ENCODE peak calls at places on chromosomes 13 and 19, in five cellular contexts. S is H9, P is H1, G is neuronal stem cell, L is trophoblast cell. T is an unnamed sample.
A peak's percentile ranks its signal among the peaks of the same experiment; 100 is the strongest.

GRCh38 chr13:40306817-40307216 is 359.6 kb downstream of the FOXO1 start:
- DNase-seq in S (no peak), P (no peak), G (no peak), L (no peak), T (no peak)

GRCh38 chr13:79246575-79246949 is 159.5 kb downstream of the RBM26 start:
- DNase-seq in S (no peak), P (no peak), G (no peak), L (no peak), T (no peak)

GRCh38 chr19:3950871-3951861 is 18.3 kb downstream of the NMRK2 start:
- DNase-seq in S (no peak), P (no peak), G (no peak), L (peak; percentile 22), T (no peak)

GRCh38 chr13:111253334-111253872 is 67.0 kb upstream of the TEX29 start:
- DNase-seq in S (no peak), P (no peak), G (no peak), L (no peak), T (no peak)

GRCh38 chr13:112753868-112754267 is 64.0 kb downstream of the ATP11A start:
- DNase-seq in S (no peak), P (no peak), G (no peak), L (no peak), T (no peak)

GRCh38 chr13:98658131-98658530 is 81.2 kb upstream of the STK24 start:
- DNase-seq in S (no peak), P (no peak), G (no peak), L (peak; percentile 37), T (no peak)

GRCh38 chr19:12574036-12574435 is 22.8 kb upstream of the ZNF564 start:
- DNase-seq in S (no peak), P (no peak), G (no peak), L (no peak), T (no peak)

GRCh38 chr13:46962286-46962941 is 65.6 kb upstream of the HTR2A start:
- DNase-seq in S (no peak), P (no peak), G (no peak), L (no peak), T (peak; percentile 41)

GRCh38 chr13:33233547-33233946 is 52.0 kb downstream of the STARD13 start:
- DNase-seq in S (no peak), P (no peak), G (no peak), L (no peak), T (no peak)

GRCh38 chr13:64314286-64314685 is 2898.6 kb upstream of the PCDH20 start:
- DNase-seq in S (no peak), P (no peak), G (no peak), L (no peak), T (peak; percentile 1)

GRCh38 chr13:97478247-97478646 is 44.3 kb downstream of the RAP2A start:
- DNase-seq in S (no peak), P (no peak), G (no peak), L (no peak), T (no peak)

GRCh38 chr19:45568732-45569131 is 15.9 kb downstream of the OPA3 start:
- DNase-seq in S (no peak), P (no peak), G (no peak), L (no peak), T (peak; percentile 61)

GRCh38 chr19:49224856-49225255 is 67.3 kb downstream of the TRPM4 start:
- DNase-seq in S (peak; percentile 87), P (peak; percentile 56), G (peak; percentile 48), L (peak; percentile 19), T (peak; percentile 61)

GRCh38 chr13:98182589-98182988 is 5.5 kb upstream of the RNF113B start:
- DNase-seq in S (no peak), P (no peak), G (no peak), L (no peak), T (no peak)

GRCh38 chr13:51970251-51970793 is 40.9 kb downstream of the ATP7B start:
- DNase-seq in S (no peak), P (no peak), G (no peak), L (no peak), T (no peak)

DNA sequence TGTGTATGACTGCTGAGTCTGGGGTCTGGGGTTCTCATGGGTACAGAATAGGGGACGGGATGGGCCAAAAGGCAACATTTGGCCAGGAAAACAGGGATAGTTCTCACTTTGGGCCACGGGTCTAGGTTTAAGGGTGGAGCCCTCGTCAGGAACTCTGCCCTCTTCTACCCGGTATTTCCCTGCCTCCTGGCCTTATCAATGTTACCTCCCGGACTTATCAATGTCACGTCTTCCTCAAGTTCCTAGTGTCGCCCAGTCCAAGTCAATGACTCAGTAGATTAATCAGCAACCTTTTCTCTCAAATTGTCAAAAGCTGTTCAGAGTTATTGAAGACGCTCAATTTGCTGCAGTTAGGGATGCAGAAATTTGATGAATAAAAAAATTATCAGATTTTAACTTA is 234.8 kb downstream of the B3GLCT start:
- DNase-seq in S (no peak), P (no peak), G (no peak), L (no peak), T (no peak)
- H2AK5ac ChIP-seq in S (no peak overlapping the region), P (no peak overlapping the region), G (no peak overlapping the region), L (no peak overlapping the region), T (no peak overlapping the region)

DNA sequence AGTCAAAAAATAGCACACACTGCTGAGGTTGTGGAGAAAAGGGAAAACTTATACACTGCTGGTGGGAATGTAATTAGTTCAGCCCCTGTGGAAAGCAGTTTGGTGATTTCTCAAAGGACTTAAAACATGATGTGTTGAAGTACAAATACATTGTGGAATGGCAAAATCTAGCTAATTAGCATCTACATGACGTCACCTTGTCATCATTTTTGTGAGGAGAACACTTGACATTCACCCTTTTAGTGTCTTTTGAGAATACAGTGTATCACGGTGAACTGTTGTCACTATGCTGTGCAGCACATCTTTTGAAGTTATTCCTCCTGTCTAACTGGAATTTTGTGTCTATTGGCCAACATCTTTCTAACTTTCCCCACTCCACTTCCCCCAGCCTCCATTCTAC is 5.6 kb downstream of the OR7A10 start:
- DNase-seq in S (no peak), P (no peak), G (no peak), L (no peak), T (no peak)
- H2BK12ac ChIP-seq in S (no peak overlapping the region), P (no peak overlapping the region), G (no peak overlapping the region), L (no peak overlapping the region), T (no peak overlapping the region)

GRCh38 chr19:14432817-14433453 is at the start of gene PKN1:
- DNase-seq in S (peak; percentile 67), P (no peak), G (peak; percentile 67), L (no peak), T (no peak)
- H3K4ac ChIP-seq in S (no peak within 1 kb of the TSS), P (no peak within 1 kb of the TSS), G (peak within 1 kb of the TSS; percentile 89), L (peak within 1 kb of the TSS; percentile 31), T (peak within 1 kb of the TSS; percentile 20)

DNA sequence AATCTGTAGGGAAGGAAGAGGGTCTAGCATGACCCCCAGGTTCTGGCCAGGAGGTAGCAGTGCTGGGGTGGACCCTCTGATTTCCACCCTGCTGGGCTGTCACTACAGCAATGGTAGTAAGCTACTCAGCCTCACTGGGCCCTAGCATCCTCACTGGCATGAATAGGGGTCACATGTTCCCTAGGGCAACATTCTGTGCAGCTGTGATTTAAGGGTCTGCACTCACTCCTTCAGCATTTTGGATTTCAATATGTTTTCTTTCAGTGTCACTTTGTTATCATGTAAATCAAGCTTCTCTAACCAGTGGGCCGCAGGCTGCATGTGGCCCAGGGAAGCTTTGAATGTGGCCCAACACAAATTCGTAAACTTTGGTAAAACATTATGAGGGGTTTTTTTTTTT is 57.8 kb downstream of the SPATA13 start:
- DNase-seq in S (no peak), P (no peak), G (no peak), L (no peak), T (no peak)
- H2AK5ac ChIP-seq in S (no peak overlapping the region), P (peak overlapping the region; percentile 11), G (peak overlapping the region; percentile 28), L (no peak overlapping the region), T (no peak overlapping the region)

DNA sequence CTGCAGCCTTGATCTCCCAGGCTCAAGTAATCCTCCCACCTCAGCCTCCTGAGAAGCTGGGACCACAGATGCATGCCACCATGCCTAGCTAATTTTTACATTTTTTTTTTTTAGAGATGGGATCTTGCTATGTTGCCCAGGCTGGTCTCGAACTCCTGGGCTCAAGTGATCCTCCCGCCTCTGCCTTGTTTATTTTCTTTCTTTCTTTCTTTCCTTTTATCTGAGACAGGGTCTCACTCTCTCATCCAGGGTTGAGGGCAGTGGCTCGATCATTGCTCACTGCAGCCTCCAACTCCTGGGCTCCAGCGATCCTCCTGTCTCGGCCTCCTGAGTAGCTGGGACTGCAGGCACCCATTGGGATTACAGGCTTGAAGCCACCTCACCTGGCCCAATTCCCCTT is 3.8 kb upstream of the GNG7 start:
- DNase-seq in S (no peak), P (no peak), G (no peak), L (no peak), T (no peak)
- H2BK12ac ChIP-seq in S (no peak overlapping the region), P (no peak overlapping the region), G (no peak overlapping the region), L (no peak overlapping the region), T (no peak overlapping the region)

GRCh38 chr13:35354882-35355281 is 121.6 kb downstream of the MAB21L1 start:
- DNase-seq in S (no peak), P (no peak), G (no peak), L (no peak), T (no peak)
- H3K4ac ChIP-seq in S (no peak overlapping the region), P (no peak overlapping the region), G (no peak overlapping the region), L (no peak overlapping the region), T (no peak overlapping the region)